ENCODE peak calls at places on chromosomes 2 and 18, in nine cellular contexts. X, Q, D, N, K, E, I, U and F are unnamed samples.

GRCh38 chr2:72543527-72544216 is 282.2 kb downstream of the EXOC6B start:
- DNase-seq in U (no peak), D (no peak), Q (no peak), N (no peak), K (no peak), E (no peak), I (no peak), X (no peak), F (no peak)

GRCh38 chr2:16973586-16974274 is 308.1 kb upstream of the CYRIA start:
- DNase-seq in U (no peak), E (no peak), N (no peak), K (no peak), I (no peak), D (no peak), Q (peak), X (no peak), F (no peak)

GRCh38 chr18:74411475-74411874 is 45.6 kb downstream of the DIPK1C start:
- DNase-seq in U (no peak), D (no peak), I (no peak), N (no peak), K (no peak), E (no peak), X (no peak), Q (no peak), F (no peak)

GRCh38 chr2:239312081-239312501 is 88.7 kb downstream of the HDAC4 start:
- DNase-seq in U (no peak), N (no peak), X (no peak), Q (no peak), I (peak), D (no peak), K (no peak), E (no peak), F (no peak)

GRCh38 chr2:73210696-73211095 is 3.3 kb upstream of the SMYD5 start:
- DNase-seq in X (no peak), K (no peak), Q (no peak), D (no peak), N (no peak), E (no peak), U (no peak), I (no peak), F (no peak)

GRCh38 chr2:241234962-241235361 is 46.5 kb downstream of the ANO7 start:
- DNase-seq in K (no peak), U (no peak), Q (no peak), D (no peak), X (no peak), E (no peak), I (no peak), N (no peak), F (no peak)

GRCh38 chr2:65746919-65747678 is 314.7 kb upstream of the SPRED2 start:
- DNase-seq in E (no peak), D (no peak), K (peak), N (no peak), X (no peak), I (peak), U (no peak), Q (no peak), F (no peak)

GRCh38 chr2:162038676-162039075 is 35.3 kb downstream of the DPP4 start:
- DNase-seq in U (no peak), X (no peak), E (no peak), K (no peak), Q (no peak), I (no peak), N (no peak), D (no peak), F (no peak)

GRCh38 chr18:35084494-35085449 is 43.6 kb downstream of the MAPRE2 start:
- DNase-seq in U (no peak), K (no peak), X (no peak), N (no peak), I (no peak), Q (no peak), E (no peak), D (peak), F (no peak)

GRCh38 chr2:231696004-231696367 is 12.3 kb upstream of the PTMA start:
- DNase-seq in D (peak), E (no peak), I (peak), N (no peak), U (no peak), Q (no peak), X (no peak), K (no peak), F (no peak)

GRCh38 chr18:36028859-36029258 is 38.5 kb downstream of the RPRD1A start:
- DNase-seq in E (no peak), D (no peak), Q (no peak), N (no peak), K (no peak), U (no peak), I (no peak), X (no peak), F (no peak)

GRCh38 chr18:78911751-78912283 is 67.8 kb upstream of the SALL3 start:
- DNase-seq in Q (no peak), D (no peak), U (no peak), X (no peak), K (no peak), N (no peak), I (no peak), E (no peak), F (no peak)

GRCh38 chr18:48915621-48916425 is 34.9 kb downstream of the SMAD7 start:
- DNase-seq in I (no peak), N (no peak), X (no peak), D (peak), K (no peak), U (no peak), Q (no peak), E (no peak), F (no peak)